ENCODE peak calls at places on chromosomes 4 and X, in eight cellular contexts. I is neural progenitor cell; C is heart left ventricle; N is AG04450; Y is lower lobe of right lung; A is CD4-positive, alpha-beta T cell; M is type B pancreatic cell; G is endothelial cell. H is an unnamed sample.

GRCh38 chrX:65874765-65875164 is 165.1 kb downstream of the VSIG4 start:
- DNase-seq in M (no peak), Y (no peak), N (no peak), G (no peak), C (no peak), I (no peak), A (no peak), H (no peak)

GRCh38 chr4:116005037-116005805 is 891.8 kb upstream of the NDST4 start:
- DNase-seq in A (no peak), G (no peak), C (no peak), M (no peak), I (no peak), Y (no peak), N (no peak), H (no peak)

GRCh38 chrX:124726881-124727280 is 380.5 kb downstream of the SH2D1A start:
- DNase-seq in Y (no peak), G (no peak), C (no peak), N (no peak), I (no peak), M (no peak), A (no peak), H (no peak)

GRCh38 chr4:25347971-25348370 is 29.1 kb upstream of the ANAPC4 start:
- DNase-seq in G (no peak), Y (no peak), A (no peak), C (no peak), N (no peak), M (no peak), I (no peak), H (no peak)

GRCh38 chrX:9557508-9557907 is 92.7 kb downstream of the TBL1X start:
- DNase-seq in N (no peak), I (no peak), M (no peak), G (no peak), A (no peak), Y (no peak), C (no peak), H (no peak)

GRCh38 chrX:48573690-48574269 is 504 bp upstream of the RBM3 start:
- DNase-seq in N (no peak), I (no peak), Y (peak), A (peak), G (no peak), C (peak), M (no peak), H (peak)

GRCh38 chr4:57136281-57136680 is 26.1 kb upstream of the IGFBP7 start:
- DNase-seq in I (no peak), G (no peak), Y (no peak), N (no peak), C (no peak), A (no peak), M (no peak), H (no peak)

GRCh38 chr4:138392751-138393308 is 150.7 kb upstream of the SLC7A11 start:
- DNase-seq in M (no peak), Y (no peak), I (no peak), N (no peak), G (no peak), A (no peak), C (no peak), H (no peak)

GRCh38 chr4:71487324-71487677 is 148.5 kb downstream of the SLC4A4 start:
- DNase-seq in A (no peak), N (no peak), G (no peak), M (no peak), Y (no peak), I (peak), C (no peak), H (no peak)

GRCh38 chr4:54677416-54677815 is 19.7 kb downstream of the KIT start:
- DNase-seq in Y (no peak), M (no peak), C (no peak), N (no peak), I (peak), A (no peak), G (no peak), H (no peak)
- TF ChIP-seq CTCF in Y (no peak), M (no peak), C (no peak), N (no peak), I (peak), A (no peak), G (no peak), H (no peak)

GRCh38 chrX:153875391-153876111 is 10.4 kb downstream of the L1CAM start:
- DNase-seq in A (peak), G (peak), N (no peak), M (peak), C (peak), Y (peak), I (peak), H (peak)

GRCh38 chrX:153871946-153872878 is 13.8 kb downstream of the L1CAM start:
- DNase-seq in I (no peak), Y (no peak), M (no peak), N (no peak), A (no peak), G (no peak), C (no peak), H (no peak)

GRCh38 chrX:153874366-153875125 is 11.4 kb downstream of the L1CAM start:
- DNase-seq in A (no peak), C (no peak), G (no peak), N (no peak), Y (no peak), I (no peak), M (no peak), H (no peak)

GRCh38 chrX:153873282-153874090 is 12.5 kb downstream of the L1CAM start:
- DNase-seq in A (no peak), I (peak), M (no peak), N (no peak), Y (no peak), G (no peak), C (no peak), H (peak)

DNA sequence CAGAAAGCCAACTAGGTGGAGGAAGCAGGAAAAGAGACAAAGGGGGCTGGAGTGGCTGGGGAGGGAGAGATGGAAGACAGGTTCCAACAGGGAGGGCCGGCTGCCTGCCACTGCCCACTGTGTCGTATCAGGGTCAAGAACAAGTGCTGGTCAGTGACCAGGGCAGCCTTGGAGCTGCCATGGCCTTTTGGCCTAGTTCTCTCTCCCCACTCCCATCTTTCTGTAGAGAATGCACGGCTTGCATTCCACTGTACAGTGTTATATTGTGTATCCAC is 11.9 kb downstream of the L1CAM start:
- DNase-seq in M (no peak), N (no peak), I (no peak), G (no peak), C (no peak), A (no peak), Y (no peak), H (no peak)
- TF ChIP-seq CTCF in M (no peak), N (no peak), I (no peak), G (no peak), C (no peak), A (no peak), Y (no peak), H (no peak)

DNA sequence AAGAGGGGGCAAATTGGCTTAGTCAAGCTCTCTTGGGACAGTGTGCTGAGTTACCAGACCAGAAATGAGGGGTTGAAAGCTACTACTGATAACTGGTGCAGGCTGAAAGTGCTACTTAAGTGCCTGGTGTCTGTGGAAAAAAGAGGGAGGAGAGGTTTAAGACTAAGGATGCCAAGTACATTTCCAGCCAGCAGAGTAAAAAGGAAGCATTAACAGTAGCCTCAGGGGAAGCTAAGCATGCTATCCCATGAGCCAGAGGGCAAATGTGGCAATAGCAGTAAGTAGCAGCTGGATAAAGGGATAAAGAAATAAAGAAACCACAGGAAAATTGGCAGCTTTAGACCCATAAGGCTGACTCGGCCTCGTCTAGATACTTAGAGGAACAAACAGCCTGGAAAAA is 196.3 kb upstream of the MAB21L2 start:
- DNase-seq in Y (no peak), N (peak), A (no peak), C (no peak), M (no peak), I (peak), G (no peak), H (no peak)
- TF ChIP-seq CTCF in Y (no peak), N (no peak), A (no peak), C (no peak), M (no peak), I (no peak), G (no peak), H (no peak)

DNA sequence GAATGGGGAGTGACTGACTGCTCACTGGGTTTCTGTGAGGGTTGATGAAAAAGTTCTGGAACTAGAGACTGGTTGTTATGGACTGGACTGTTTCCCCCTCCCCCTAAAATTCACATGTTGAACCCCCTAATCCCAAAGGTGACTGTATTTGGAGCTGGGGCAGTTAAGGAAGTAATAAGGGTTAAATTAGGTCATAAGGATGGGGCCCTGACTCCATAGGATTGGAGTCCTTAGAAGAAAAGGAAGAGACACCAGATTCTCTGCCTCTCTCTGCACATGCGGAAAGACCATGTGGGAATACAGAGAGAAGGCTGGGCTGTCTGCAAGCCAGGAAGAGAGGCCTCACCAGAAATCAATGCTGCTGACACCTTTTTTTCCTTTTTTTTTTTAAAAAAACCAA is 38.2 kb downstream of the ZBTB49 start:
- DNase-seq in G (no peak), A (no peak), M (no peak), C (no peak), N (no peak), Y (no peak), I (no peak), H (no peak)
- TF ChIP-seq CTCF in G (no peak), A (no peak), M (no peak), C (no peak), N (no peak), Y (no peak), I (no peak), H (no peak)

DNA sequence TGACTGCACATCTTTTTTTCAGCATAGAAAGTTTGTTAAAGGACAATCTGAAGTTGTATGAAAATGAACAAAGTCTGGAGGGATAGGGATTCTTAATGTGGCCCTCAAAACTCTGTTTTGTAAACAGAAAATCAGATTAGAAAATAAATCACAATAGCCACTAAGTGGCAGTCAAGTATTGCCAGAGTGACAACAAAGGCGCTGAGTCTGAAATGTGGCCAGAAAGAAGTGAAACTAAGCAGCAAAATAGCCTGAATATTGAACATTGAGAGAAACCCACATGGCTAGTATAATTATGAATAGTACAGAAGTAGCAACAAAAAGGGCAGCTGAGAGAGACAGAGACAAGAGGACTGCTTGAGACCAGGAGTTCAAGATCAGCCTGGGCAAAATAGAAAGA is 81.1 kb upstream of the CT45A1 start:
- DNase-seq in A (no peak), I (no peak), C (no peak), M (no peak), N (no peak), G (no peak), Y (no peak), H (no peak)
- TF ChIP-seq CTCF in A (no peak), I (no peak), C (no peak), M (no peak), N (no peak), G (no peak), Y (no peak), H (no peak)

GRCh38 chrX:45749375-45749774 is 548.7 kb upstream of the DIPK2B start:
- DNase-seq in I (no peak), A (no peak), G (no peak), M (no peak), N (no peak), Y (no peak), C (no peak), H (no peak)
- TF ChIP-seq CTCF in I (no peak), A (no peak), G (no peak), M (peak), N (peak), Y (no peak), C (peak), H (no peak)

DNA sequence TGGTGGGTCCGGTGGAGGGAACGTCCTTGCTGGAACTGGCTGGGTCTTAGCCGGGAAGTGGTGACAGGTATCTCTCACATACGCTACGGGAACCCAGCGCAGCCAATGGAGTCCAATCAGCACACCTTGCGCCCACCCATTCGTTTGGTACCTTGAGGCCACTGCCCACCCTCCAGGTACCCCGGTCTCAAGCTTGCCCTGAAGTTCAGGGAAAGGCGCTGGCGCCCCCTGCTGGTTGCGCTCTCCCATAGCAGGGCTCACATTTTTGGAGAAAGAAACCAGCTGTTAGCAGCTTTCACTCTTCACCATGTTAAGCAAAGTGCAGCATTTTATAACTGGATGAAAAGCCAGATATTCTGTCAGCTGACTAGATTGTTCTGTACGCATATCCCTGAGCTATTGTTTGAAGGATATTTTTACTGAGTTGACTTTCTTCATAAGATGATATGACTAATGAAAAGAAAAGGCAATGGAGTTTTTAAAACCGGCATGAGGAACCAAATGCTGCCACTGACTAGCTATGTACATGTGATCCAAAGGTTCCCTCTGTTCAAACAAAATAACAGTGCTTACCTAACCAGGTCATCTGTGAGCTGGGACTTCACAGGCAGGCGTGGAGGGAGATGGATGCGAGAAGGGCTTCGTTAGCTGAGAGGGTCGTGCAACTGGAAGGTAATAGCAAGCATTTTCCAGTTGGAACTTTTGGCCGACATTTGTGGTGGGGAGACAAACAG is 43.7 kb downstream of the OTOP1 start:
- DNase-seq in A (no peak), G (peak), I (peak), M (no peak), C (no peak), N (no peak), Y (no peak), H (peak)
- TF ChIP-seq CTCF in A (no peak), G (peak), I (peak), M (peak), C (peak), N (peak), Y (peak), H (peak)